ENCODE peak calls at places on chromosome 16, in nine cellular contexts. H, O, P, M, E, B, G, T and K are unnamed samples.

GRCh38 chr16:3971261-3971660 is 90.7 kb upstream of the CREBBP start:
- DNase-seq in H (no peak), O (no peak), P (peak), M (peak), E (no peak), B (peak), G (no peak), T (no peak), K (no peak)

GRCh38 chr16:56689171-56689570 is 6.9 kb downstream of the MT1X start:
- DNase-seq in H (no peak), O (no peak), P (peak), M (peak), E (no peak), B (peak), G (no peak), T (no peak), K (no peak)

GRCh38 chr16:66840883-66841282 is 3.3 kb upstream of the CA7 start:
- DNase-seq in H (no peak), O (no peak), P (no peak), M (no peak), E (no peak), B (no peak), G (no peak), T (no peak), K (peak)

GRCh38 chr16:79415983-79416641 is 184.4 kb downstream of the MAF start:
- DNase-seq in H (no peak), O (no peak), P (no peak), M (no peak), E (no peak), B (no peak), G (no peak), T (no peak), K (no peak)

GRCh38 chr16:78659216-78659615 is 559.8 kb downstream of the WWOX start:
- DNase-seq in H (no peak), O (no peak), P (no peak), M (no peak), E (no peak), B (no peak), G (no peak), T (no peak), K (no peak)

GRCh38 chr16:16019488-16019887 is 70.1 kb downstream of the ABCC1 start:
- DNase-seq in H (no peak), O (peak), P (peak), M (peak), E (no peak), B (peak), G (no peak), T (no peak), K (no peak)

GRCh38 chr16:67296422-67296821 is 17.1 kb downstream of the PLEKHG4 start:
- DNase-seq in H (no peak), O (peak), P (no peak), M (peak), E (no peak), B (peak), G (no peak), T (peak), K (no peak)

GRCh38 chr16:89720859-89721643 is at the start of the genes VPS9D1 and ZNF276:
- DNase-seq in H (peak), O (peak), P (peak), M (peak), E (no peak), B (peak), G (peak), T (peak), K (peak)

GRCh38 chr16:57167951-57168350 is 17.9 kb downstream of the PSME3IP1 start:
- DNase-seq in H (no peak), O (peak), P (peak), M (peak), E (no peak), B (peak), G (no peak), T (no peak), K (no peak)

GRCh38 chr16:88772871-88773811 is 11.9 kb downstream of the PIEZO1 start:
- DNase-seq in H (no peak), O (peak), P (no peak), M (peak), E (no peak), B (peak), G (no peak), T (no peak), K (no peak)

GRCh38 chr16:54194008-54194731 is 92.4 kb downstream of the IRX3 start:
- DNase-seq in H (no peak), O (peak), P (no peak), M (peak), E (peak), B (peak), G (no peak), T (no peak), K (peak)

GRCh38 chr16:51875834-51876725 is 670.9 kb downstream of the TOX3 start:
- DNase-seq in H (no peak), O (no peak), P (no peak), M (no peak), E (no peak), B (no peak), G (no peak), T (no peak), K (no peak)

GRCh38 chr16:69407702-69408323 is 16.6 kb upstream of the CYB5B start:
- DNase-seq in H (no peak), O (no peak), P (no peak), M (no peak), E (no peak), B (no peak), G (no peak), T (no peak), K (no peak)

GRCh38 chr16:65154321-65154720 is 32.5 kb upstream of the CDH11 start:
- DNase-seq in H (no peak), O (peak), P (no peak), M (peak), E (peak), B (no peak), G (no peak), T (no peak), K (no peak)

GRCh38 chr16:4754865-4755264 is 12.1 kb downstream of the ZNF500 start:
- DNase-seq in H (no peak), O (no peak), P (no peak), M (no peak), E (no peak), B (no peak), G (no peak), T (no peak), K (no peak)

GRCh38 chr16:13036600-13036999 is 135.2 kb downstream of the SHISA9 start:
- DNase-seq in H (no peak), O (peak), P (peak), M (peak), E (no peak), B (peak), G (peak), T (no peak), K (peak)

GRCh38 chr16:86059253-86060171 is 160.6 kb downstream of the IRF8 start:
- DNase-seq in H (no peak), O (no peak), P (no peak), M (no peak), E (no peak), B (no peak), G (no peak), T (peak), K (no peak)